ENCODE peak calls at places on chromosome 19, in eight cellular contexts. G is lower leg skin; M is activated CD4-positive, alpha-beta memory T cell treated with anti-CD3 and anti-CD28 coated beads, Interleukin-2, amount 10 ng/mL, durations not matched to agents 7 days and 5 days; Y is NT2/D1; Z is stimulated activated CD4-positive, alpha-beta T cell treated with anti-CD3 and anti-CD28 coated beads, Interleukin-15, amount 100 ng/mL, for 24 hours; H is stimulated activated CD8-positive, alpha-beta memory T cell treated with anti-CD3 and anti-CD28 coated beads, Interleukin-15, amount 100 ng/mL, for 24 hours; D is RPMI7951; U is SK-N-SH. O is an unnamed sample.

GRCh38 chr19:55536951-55537740 is at the start of gene SBK2:
- DNase-seq in U (peak), Y (no peak), D (no peak), G (no peak), H (no peak), Z (no peak), M (no peak), O (no peak)

GRCh38 chr19:7545904-7546303 is 10.4 kb downstream of the PNPLA6 start:
- DNase-seq in U (no peak), H (no peak), Y (no peak), G (no peak), D (no peak), M (no peak), Z (no peak), O (no peak)

GRCh38 chr19:4077800-4078683 is 11.3 kb upstream of the ZBTB7A start:
- DNase-seq in H (no peak), Z (peak), Y (no peak), G (no peak), U (no peak), M (peak), D (peak), O (peak)

GRCh38 chr19:56491399-56491798 is 14.3 kb upstream of the ZNF667 start:
- DNase-seq in D (no peak), Y (peak), H (no peak), U (no peak), Z (no peak), M (no peak), G (no peak), O (no peak)

GRCh38 chr19:35710784-35711723 is 6.7 kb downstream of the ZBTB32 start:
- DNase-seq in Y (no peak), H (no peak), Z (peak), D (no peak), U (no peak), G (no peak), M (peak), O (no peak)

GRCh38 chr19:51024924-51025323 is 1.5 kb downstream of the KLK11 start:
- DNase-seq in Y (no peak), M (no peak), G (no peak), H (no peak), Z (no peak), D (no peak), U (no peak), O (no peak)

GRCh38 chr19:44764975-44765948 is 12.4 kb upstream of the CBLC start:
- DNase-seq in M (no peak), Y (no peak), U (no peak), H (no peak), Z (no peak), G (no peak), D (no peak), O (no peak)

GRCh38 chr19:32872391-32872790 is 2.8 kb upstream of the SLC7A9 start:
- DNase-seq in D (no peak), M (no peak), U (no peak), Z (no peak), Y (no peak), G (no peak), H (no peak), O (peak)

GRCh38 chr19:1503089-1503924 is 9.5 kb downstream of the ADAMTSL5 start:
- DNase-seq in D (peak), M (peak), H (peak), G (no peak), Z (peak), U (peak), Y (no peak), O (peak)

O was measured in osteocyte.